ENCODE peak calls at places on chromosomes 16 and 17, in five cellular contexts. C is stomach, I is HepG2, R is H1, F is GM12878. D is an unnamed sample. For H3K9me3, the result is how much of the 10 kb centered on the place peaks cover.

GRCh38 chr17:42249681-42250446 is 26.3 kb downstream of the STAT5B start:
- DNase-seq in F (peak), I (no peak), R (no peak), C (no peak), D (no peak)

GRCh38 chr16:48165961-48166578 is 10.3 kb upstream of the ABCC12 start:
- DNase-seq in C (no peak), F (no peak), I (peak), R (no peak), D (no peak)

GRCh38 chr17:83133302-83134121 is 54.1 kb downstream of the METRNL start:
- DNase-seq in C (no peak), F (no peak), I (no peak), R (no peak), D (peak)

GRCh38 chr17:61253937-61254677 is 145.5 kb upstream of the TBX2 start:
- DNase-seq in I (no peak), R (no peak), C (no peak), F (no peak), D (no peak)

GRCh38 chr17:69761011-69761410 is 314.0 kb upstream of the KCNJ16 start:
- DNase-seq in R (no peak), C (no peak), F (no peak), I (no peak), D (no peak)

GRCh38 chr16:79848739-79849518 is 248.4 kb upstream of the MAF start:
- DNase-seq in R (no peak), I (no peak), C (no peak), F (no peak), D (no peak)

GRCh38 chr17:77127735-77128361 is 12.9 kb upstream of the SEC14L1 start:
- DNase-seq in I (no peak), C (peak), R (no peak), F (no peak), D (peak)

GRCh38 chr17:29111816-29112499 is 68.2 kb downstream of the MYO18A start:
- DNase-seq in F (no peak), R (no peak), I (peak), C (peak), D (peak)

GRCh38 chr17:1583569-1583968 is 21.0 kb upstream of the PITPNA start:
- DNase-seq in C (no peak), F (no peak), I (no peak), R (no peak), D (no peak)

GRCh38 chr16:65728172-65728571 is 606.3 kb upstream of the CDH11 start:
- DNase-seq in R (no peak), I (no peak), F (no peak), C (no peak), D (no peak)

GRCh38 chr17:57609125-57609877 is 135.8 kb downstream of the CCDC182 start:
- DNase-seq in C (no peak), F (no peak), R (no peak), I (peak), D (no peak)

GRCh38 chr16:4147236-4147635 is 31.0 kb upstream of the ADCY9 start:
- DNase-seq in C (no peak), F (no peak), R (no peak), I (no peak), D (no peak)

GRCh38 chr16:84138824-84139627 is 6.0 kb downstream of the HSDL1 start:
- DNase-seq in F (peak), C (peak), I (peak), R (no peak), D (no peak)

GRCh38 chr17:45688820-45689219 is 95.3 kb upstream of the CRHR1 start:
- DNase-seq in C (no peak), F (no peak), R (no peak), I (no peak), D (no peak)

GRCh38 chr17:44829558-44830358 is at the start of gene GJC1:
- DNase-seq in R (no peak), C (no peak), F (no peak), I (no peak), D (peak)

GRCh38 chr16:48366165-48367093 is 18.8 kb downstream of the SIAH1 start:
- DNase-seq in C (peak), F (peak), R (no peak), I (peak), D (no peak)

GRCh38 chr16:2365895-2366294 is 25.4 kb upstream of the ABCA3 start:
- DNase-seq in R (no peak), C (no peak), F (no peak), I (no peak), D (no peak)

GRCh38 chr17:66755101-66755943 is 79.6 kb upstream of the CACNG5 start:
- DNase-seq in C (no peak), I (no peak), F (no peak), R (no peak), D (no peak)

GRCh38 chr17:52395308-52395707 is 236.8 kb upstream of the CA10 start:
- DNase-seq in F (no peak), R (no peak), I (no peak), C (no peak), D (no peak)

GRCh38 chr17:52388941-52389340 is 230.4 kb upstream of the CA10 start:
- DNase-seq in I (no peak), C (no peak), R (no peak), F (no peak), D (no peak)

GRCh38 chr17:52389632-52390031 is 231.1 kb upstream of the CA10 start:
- DNase-seq in C (no peak), F (no peak), R (no peak), I (no peak), D (no peak)

GRCh38 chr17:52384695-52385094 is 226.2 kb upstream of the CA10 start:
- DNase-seq in F (no peak), C (no peak), R (no peak), I (no peak), D (no peak)

DNA sequence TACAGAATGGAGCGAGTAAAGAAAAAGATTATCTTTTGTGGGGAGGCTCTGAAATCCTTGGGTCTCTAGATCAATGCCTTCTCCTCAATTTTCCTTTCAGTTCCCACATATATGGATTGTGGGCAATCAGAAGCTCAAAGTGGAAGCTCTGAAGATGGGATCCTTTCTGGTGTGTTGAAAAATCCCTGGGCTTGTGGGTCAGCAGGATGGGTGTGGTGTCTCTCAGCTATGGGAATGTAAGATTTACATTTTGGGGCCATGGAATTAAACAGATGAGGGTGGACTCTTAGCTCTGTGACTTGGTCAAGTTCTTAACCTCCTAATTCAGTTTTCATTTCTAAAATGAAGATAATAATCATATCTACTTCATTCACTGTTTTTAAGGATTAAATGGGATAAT is 231.9 kb upstream of the CA10 start:
- DNase-seq in R (no peak), C (no peak), F (no peak), I (no peak), D (no peak)
- H3K9me3 ChIP-seq in R (under half), C (under half), F (under half), I (under half), D (under half)

GRCh38 chr16:68972008-68972407 is 128.7 kb downstream of the TANGO6 start:
- DNase-seq in C (no peak), F (no peak), R (peak), I (no peak), D (no peak)
- H3K27ac ChIP-seq in C (no peak), F (no peak), R (no peak), I (no peak), D (no peak)

DNA sequence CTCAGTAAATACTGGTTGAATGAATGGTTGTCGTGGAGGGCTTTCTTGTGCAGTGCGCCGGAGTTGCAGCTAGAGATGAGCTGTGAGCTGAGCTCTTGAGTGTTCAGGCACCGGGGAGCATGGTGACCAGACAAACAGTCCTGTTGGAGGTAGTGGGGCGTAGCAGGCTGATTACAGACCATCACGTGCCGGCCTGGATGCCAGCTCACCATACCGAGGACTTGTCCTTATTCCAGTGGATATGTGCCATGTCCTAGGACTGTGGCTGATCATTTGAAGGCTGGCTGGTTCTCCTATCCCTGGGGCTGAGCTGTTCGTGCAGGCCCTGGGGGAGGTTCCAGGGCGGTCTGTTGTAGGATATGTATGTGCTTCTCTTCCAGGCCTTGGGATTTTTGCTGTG is 60.0 kb downstream of the ABCC1 start:
- DNase-seq in R (no peak), F (no peak), I (no peak), C (no peak), D (no peak)
- TF ChIP-seq POLR2AphosphoS5 in R (no peak), F (no peak), I (no peak), C (no peak), D (no peak)

GRCh38 chr16:31745900-31746299 is 127.7 kb upstream of the ZNF267 start:
- DNase-seq in F (no peak), I (no peak), R (no peak), C (no peak), D (no peak)
- H3K9me3 ChIP-seq in F (under half), I (half or more), R (under half), C (half or more), D (half or more)